ENCODE peak calls at places on chromosomes 1 and 21, in nine cellular contexts. W is activated B cell treated with CpG ODN at 0.5 μM for 24 hours; X is GM20000; E is stromal cell of bone marrow; Y is NCI-H526 treated with DMSO at 0.1 percent for 48 hours; Z is SK-N-MC; S is stimulated activated CD4-positive, alpha-beta T cell treated with anti-CD3 and anti-CD28 coated beads, Interleukin-1b, Interleukin-23, amount 100 ng/mL, for 4 hours; I is breast epithelium; V is ELR. F is an unnamed sample.

GRCh38 chr1:163980391-163980790 is 578.6 kb upstream of the PBX1 start:
- DNase-seq in S (no peak), X (no peak), I (no peak), Y (peak), W (no peak), Z (no peak), E (no peak), V (no peak), F (no peak)

GRCh38 chr1:152047607-152047953 is 10.8 kb upstream of the S100A11 start:
- DNase-seq in S (no peak), E (peak), W (no peak), X (no peak), Y (no peak), V (peak), I (peak), Z (no peak), F (no peak)

GRCh38 chr1:48610628-48611542 is 138.9 kb upstream of the SPATA6 start:
- DNase-seq in X (no peak), S (no peak), Z (no peak), I (no peak), V (no peak), E (no peak), W (no peak), Y (no peak), F (no peak)

GRCh38 chr21:31276663-31277062 is 67.4 kb downstream of the TIAM1 start:
- DNase-seq in I (no peak), Y (no peak), S (no peak), W (no peak), Z (no peak), X (no peak), E (no peak), V (no peak), F (no peak)

GRCh38 chr21:17636711-17637110 is 24.0 kb upstream of the BTG3 start:
- DNase-seq in S (no peak), W (no peak), E (no peak), Z (no peak), Y (no peak), I (no peak), X (no peak), V (peak), F (no peak)

GRCh38 chr1:20936621-20937020 is 149.5 kb upstream of the HP1BP3 start:
- DNase-seq in V (no peak), E (peak), Y (no peak), Z (no peak), W (no peak), S (no peak), X (no peak), I (no peak), F (no peak)

GRCh38 chr1:60274422-60275419 is 201.2 kb upstream of the C1orf87 start:
- DNase-seq in V (no peak), S (no peak), Y (no peak), E (no peak), X (no peak), Z (no peak), W (no peak), I (no peak), F (no peak)

GRCh38 chr1:109589177-109589576 is 30.2 kb downstream of the GNAT2 start:
- DNase-seq in Y (no peak), Z (no peak), W (no peak), V (no peak), E (no peak), S (no peak), X (no peak), I (no peak), F (no peak)

GRCh38 chr1:167272375-167272957 is 51.8 kb downstream of the POU2F1 start:
- DNase-seq in V (no peak), Y (no peak), Z (no peak), E (no peak), X (no peak), S (no peak), I (no peak), W (no peak), F (no peak)

F was measured in osteocyte.